ENCODE peak calls at places on chromosomes 16 and 17, in five cellular contexts. D, J, C, E and Y are unnamed samples.

GRCh38 chr16:57473906-57474305 is 11.4 kb downstream of the POLR2C start:
- DNase-seq in D (no peak), J (no peak), C (no peak), E (no peak), Y (no peak)

GRCh38 chr16:81366316-81366932 is 51.7 kb downstream of the GAN start:
- DNase-seq in D (no peak), J (no peak), C (peak), E (no peak), Y (peak)

GRCh38 chr16:11094838-11095565 is 150.6 kb downstream of the CLEC16A start:
- DNase-seq in D (no peak), J (no peak), C (no peak), E (no peak), Y (no peak)

GRCh38 chr16:12017583-12017982 is 41.0 kb downstream of the SNX29 start:
- DNase-seq in D (peak), J (no peak), C (no peak), E (no peak), Y (no peak)

GRCh38 chr17:41802961-41803682 is 8.6 kb downstream of the P3H4 start:
- DNase-seq in D (no peak), J (no peak), C (no peak), E (no peak), Y (no peak)

GRCh38 chr16:57600048-57600835 is 28.2 kb upstream of the ADGRG1 start:
- DNase-seq in D (no peak), J (peak), C (no peak), E (peak), Y (peak)

GRCh38 chr16:11413907-11414595 is 68.8 kb downstream of the RMI2 start:
- DNase-seq in D (no peak), J (no peak), C (no peak), E (no peak), Y (no peak)

GRCh38 chr16:3266873-3267537 is 10.6 kb upstream of the MEFV start:
- DNase-seq in D (peak), J (no peak), C (peak), E (no peak), Y (peak)

GRCh38 chr16:10609410-10609774 is 29.0 kb upstream of the EMP2 start:
- DNase-seq in D (peak), J (no peak), C (peak), E (no peak), Y (no peak)

GRCh38 chr17:81686614-81687013 is 2.8 kb downstream of the HGS start:
- DNase-seq in D (no peak), J (no peak), C (no peak), E (no peak), Y (no peak)

GRCh38 chr16:70635356-70636016 is 10.9 kb upstream of the IL34 start:
- DNase-seq in D (peak), J (no peak), C (no peak), E (no peak), Y (no peak)

GRCh38 chr16:60788631-60789030 is 1247.6 kb downstream of the CDH8 start:
- DNase-seq in D (no peak), J (no peak), C (no peak), E (no peak), Y (no peak)

GRCh38 chr17:73616120-73616872 is 27.9 kb downstream of the SDK2 start:
- DNase-seq in D (no peak), J (no peak), C (no peak), E (no peak), Y (no peak)

GRCh38 chr17:68777243-68777855 is 176.2 kb upstream of the FAM20A start:
- DNase-seq in D (peak), J (peak), C (peak), E (no peak), Y (peak)

GRCh38 chr16:27436921-27437650 is 35.1 kb downstream of the IL21R start:
- DNase-seq in D (no peak), J (peak), C (no peak), E (peak), Y (no peak)

GRCh38 chr16:81318711-81319110 is 3.9 kb downstream of the GAN start:
- DNase-seq in D (no peak), J (no peak), C (no peak), E (no peak), Y (peak)

GRCh38 chr16:4805231-4805630 is 2.8 kb upstream of the ROGDI start:
- DNase-seq in D (no peak), J (no peak), C (no peak), E (no peak), Y (no peak)

GRCh38 chr17:38685485-38685884 is 10.7 kb upstream of the EPOP start:
- DNase-seq in D (no peak), J (no peak), C (no peak), E (peak), Y (no peak)

GRCh38 chr16:31452631-31453106 is 6.6 kb upstream of the ARMC5 start:
- DNase-seq in D (peak), J (no peak), C (no peak), E (no peak), Y (no peak)

GRCh38 chr16:19130852-19131808 is 17.4 kb downstream of the ITPRIPL2 start:
- DNase-seq in D (peak), J (no peak), C (no peak), E (peak), Y (no peak)

GRCh38 chr17:59361916-59362810 is 30.7 kb downstream of the YPEL2 start:
- DNase-seq in D (peak), J (no peak), C (no peak), E (no peak), Y (no peak)

GRCh38 chr17:53649201-53649600 is 173.5 kb upstream of the KIF2B start:
- DNase-seq in D (no peak), J (no peak), C (no peak), E (no peak), Y (no peak)

GRCh38 chr17:58325289-58325726 is 3.3 kb downstream of the TSPOAP1 start:
- DNase-seq in D (no peak), J (no peak), C (no peak), E (no peak), Y (no peak)

GRCh38 chr16:78317871-78318270 is 218.4 kb downstream of the WWOX start:
- DNase-seq in D (no peak), J (no peak), C (no peak), E (no peak), Y (no peak)

GRCh38 chr16:1713933-1714332 is 7.9 kb downstream of the MAPK8IP3 start:
- DNase-seq in D (no peak), J (no peak), C (no peak), E (no peak), Y (no peak)

GRCh38 chr17:76371656-76372628 is 12.5 kb upstream of the SPHK1 start:
- DNase-seq in D (peak), J (no peak), C (no peak), E (no peak), Y (no peak)

DNA sequence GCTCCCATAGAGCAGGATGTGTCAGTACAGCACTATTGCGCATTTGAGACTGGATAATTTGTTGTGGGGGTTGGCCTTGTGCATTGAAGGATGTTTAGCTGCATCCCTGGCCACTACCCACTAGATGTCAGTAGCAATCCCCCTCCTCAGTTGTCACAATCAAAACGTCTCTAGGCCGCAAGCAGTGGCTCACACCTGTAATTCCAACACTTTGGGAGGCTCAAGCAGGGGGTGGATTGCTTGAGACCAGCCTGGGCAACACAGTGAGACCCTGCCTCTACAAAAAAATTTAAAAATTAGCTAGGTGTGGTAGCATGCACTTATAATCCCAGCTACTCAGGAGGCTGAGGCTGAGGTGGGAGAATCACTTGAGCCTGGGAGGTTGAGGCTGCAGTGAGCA is 48.4 kb downstream of the CENPV start:
- DNase-seq in D (no peak), J (no peak), C (peak), E (no peak), Y (peak)
- TF ChIP-seq CTCF in D (peak), J (no peak), C (peak), E (no peak), Y (peak)

DNA sequence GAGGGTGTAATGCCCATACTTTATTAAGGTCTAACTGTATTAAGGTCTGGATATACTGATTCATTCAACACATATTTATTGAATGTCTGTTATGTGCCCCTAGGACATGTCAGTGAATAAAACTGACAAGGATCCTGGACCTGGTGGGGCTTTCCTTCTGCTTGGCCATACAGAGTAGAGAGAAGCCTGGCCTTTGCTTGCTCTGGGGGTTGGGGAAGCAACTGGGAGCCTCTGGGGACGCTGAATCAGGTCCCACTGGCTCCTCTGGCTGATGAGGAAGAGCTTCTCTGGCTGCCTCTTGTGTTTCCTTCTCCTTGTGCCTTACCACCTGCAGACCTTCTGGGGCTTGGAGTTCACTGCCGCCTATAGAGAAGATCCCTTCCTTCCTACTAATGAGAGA is 49.6 kb downstream of the MSI2 start:
- DNase-seq in D (no peak), J (no peak), C (no peak), E (no peak), Y (no peak)
- TF ChIP-seq CTCF in D (no peak), J (no peak), C (no peak), E (no peak), Y (no peak)

DNA sequence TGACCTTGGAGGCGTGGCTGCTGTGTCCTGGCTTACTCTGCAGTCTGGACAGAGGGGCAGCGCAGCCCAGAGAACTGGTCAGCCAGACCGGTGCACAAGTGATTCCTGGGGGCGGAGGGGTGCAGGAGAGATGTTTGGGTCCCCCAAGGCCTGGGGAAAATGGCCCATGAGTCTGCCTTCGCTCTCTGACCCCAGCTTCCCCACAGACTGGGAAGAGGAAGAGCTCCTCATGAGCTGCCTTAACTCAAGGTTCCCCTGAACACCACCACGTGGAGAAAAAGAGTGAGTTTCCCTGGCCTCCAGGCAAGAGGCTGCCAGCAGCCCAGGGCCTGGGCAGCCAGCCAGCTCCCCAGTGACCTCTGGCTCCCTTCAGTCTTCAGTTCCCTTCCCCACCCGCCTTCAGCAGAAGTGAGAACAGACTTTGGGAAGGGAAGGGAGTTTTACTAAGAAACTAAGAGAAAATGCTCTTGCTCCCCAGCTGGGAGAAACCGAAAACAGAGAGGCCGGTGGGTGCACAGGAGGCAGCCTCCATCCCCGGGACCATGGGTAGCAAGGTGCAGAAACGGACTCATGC is 2.0 kb upstream of the C17orf99 start:
- DNase-seq in D (no peak), J (peak), C (no peak), E (peak), Y (peak)
- TF ChIP-seq CTCF in D (no peak), J (no peak), C (no peak), E (no peak), Y (no peak)

DNA sequence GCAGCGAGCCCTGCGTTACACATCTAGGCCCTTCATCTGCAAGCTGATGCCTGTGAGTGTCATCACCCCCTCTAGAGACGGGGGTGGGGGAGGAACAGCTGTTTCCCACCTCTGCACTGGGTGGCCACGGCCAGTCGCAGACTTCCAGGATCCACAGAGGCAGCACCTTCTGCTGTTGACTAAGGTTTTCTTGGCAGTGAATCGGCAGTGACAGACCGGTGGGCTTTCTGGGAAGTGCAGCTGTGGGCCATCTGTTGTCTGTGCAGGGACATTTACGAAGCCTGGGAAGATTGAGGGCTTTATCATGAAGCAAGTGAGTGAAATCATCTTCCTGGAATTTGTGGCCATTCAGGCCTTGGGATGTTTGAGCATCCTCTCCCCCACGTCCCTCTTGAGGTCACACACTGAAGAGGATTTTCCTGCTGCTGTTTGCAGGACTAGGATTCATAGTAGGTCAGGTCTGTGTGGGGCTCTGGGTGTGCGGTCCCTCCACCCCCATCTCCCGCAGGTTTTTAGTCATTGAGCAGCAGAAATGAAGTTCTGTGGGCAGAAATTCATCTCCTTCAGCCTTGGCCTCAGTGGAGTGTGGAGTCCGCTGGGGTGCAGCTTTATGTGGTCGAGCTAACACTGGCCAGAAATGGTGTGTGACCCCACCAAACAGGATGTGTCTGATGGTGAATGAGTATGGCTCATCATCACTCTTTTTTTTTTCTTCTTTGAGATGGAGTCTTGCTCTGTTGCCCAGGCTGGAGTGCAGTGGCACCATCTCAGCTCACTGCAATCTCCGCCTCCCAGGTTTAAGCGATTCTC is 12.0 kb downstream of the PGS1 start:
- DNase-seq in D (peak), J (no peak), C (no peak), E (no peak), Y (no peak)
- TF ChIP-seq CTCF in D (peak), J (no peak), C (no peak), E (no peak), Y (no peak)

GRCh38 chr16:87051526-87052320 is 265.5 kb downstream of the C16orf95 start:
- DNase-seq in D (no peak), J (no peak), C (no peak), E (no peak), Y (no peak)

GRCh38 chr16:87052506-87052905 is 264.7 kb downstream of the C16orf95 start:
- DNase-seq in D (no peak), J (no peak), C (no peak), E (no peak), Y (no peak)

GRCh38 chr16:87054856-87055255 is 262.3 kb downstream of the C16orf95 start:
- DNase-seq in D (no peak), J (no peak), C (no peak), E (no peak), Y (no peak)

GRCh38 chr16:87054154-87054553 is 263.0 kb downstream of the C16orf95 start:
- DNase-seq in D (no peak), J (no peak), C (no peak), E (no peak), Y (no peak)

GRCh38 chr16:87053016-87053982 is 263.9 kb downstream of the C16orf95 start:
- DNase-seq in D (no peak), J (no peak), C (no peak), E (no peak), Y (no peak)
- TF ChIP-seq CTCF in D (peak), J (no peak), C (no peak), E (no peak), Y (no peak)

GRCh38 chr17:77607606-77608005 is 350.9 kb upstream of the TNRC6C start:
- DNase-seq in D (no peak), J (no peak), C (no peak), E (no peak), Y (no peak)

GRCh38 chr17:77604301-77605031 is 354.0 kb upstream of the TNRC6C start:
- DNase-seq in D (no peak), J (no peak), C (no peak), E (no peak), Y (no peak)

GRCh38 chr17:77606146-77606864 is 352.2 kb upstream of the TNRC6C start:
- DNase-seq in D (no peak), J (no peak), C (no peak), E (no peak), Y (no peak)

GRCh38 chr17:77608431-77608830 is 350.1 kb upstream of the TNRC6C start:
- DNase-seq in D (no peak), J (no peak), C (no peak), E (no peak), Y (no peak)

GRCh38 chr17:77606865-77607210 is 351.7 kb upstream of the TNRC6C start:
- DNase-seq in D (no peak), J (no peak), C (no peak), E (no peak), Y (no peak)
- TF ChIP-seq CTCF in D (no peak), J (no peak), C (no peak), E (no peak), Y (no peak)

GRCh38 chr17:78828470-78829185 is 12.0 kb downstream of the USP36 start:
- DNase-seq in D (no peak), J (no peak), C (no peak), E (no peak), Y (peak)
- TF ChIP-seq CTCF in D (peak), J (no peak), C (no peak), E (no peak), Y (no peak)

DNA sequence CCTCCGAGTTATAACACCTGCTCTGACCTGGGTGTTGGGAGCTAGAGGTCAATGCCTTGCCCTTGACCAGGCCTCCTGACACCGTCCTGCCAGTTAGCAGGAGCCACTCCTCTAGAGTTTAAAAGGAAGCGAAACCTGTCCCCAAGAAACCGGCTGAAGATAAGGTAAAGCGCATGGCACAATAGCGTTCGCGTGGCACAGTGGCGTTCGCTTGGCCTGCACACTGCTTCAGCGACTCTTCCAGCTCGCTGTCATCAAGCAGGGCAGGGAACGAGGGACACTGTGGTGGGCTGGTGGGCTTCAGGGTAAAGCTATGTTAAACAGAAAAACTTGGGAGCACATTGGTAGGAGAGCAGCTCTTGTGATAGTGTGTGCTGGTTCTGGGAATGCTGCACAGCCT is 28.2 kb upstream of the ETV4 start:
- DNase-seq in D (no peak), J (peak), C (no peak), E (no peak), Y (no peak)
- TF ChIP-seq CTCF in D (no peak), J (no peak), C (no peak), E (no peak), Y (no peak)